ENCODE peak calls at places on chromosome 22, in nine cellular contexts. One of them, this sample, is unnamed.

GRCh38 chr22:44680481-44680894 is 21.5 kb upstream of the PRR5 start:
- DNase-seq in neural progenitor cell: no peak
- DNase-seq in T follicular helper cell: no peak
- DNase-seq in HS-27A: no peak
- DNase-seq in ecto neural progenitor cell: no peak
- DNase-seq in kidney tubule cell: no peak
- DNase-seq in activated naive CD4-positive, alpha-beta T cell: no peak
- DNase-seq in activated CD4-positive, CD25-positive, alpha-beta regulatory T cell treated with anti-CD3 and anti-CD28 coated beads, Interleukin-2, amount 50 U/mL, for 72 hours: no peak
- DNase-seq in chondrocyte: peak; percentile 92
- DNase-seq in this sample: no peak

GRCh38 chr22:49449811-49450386 is 377.8 kb downstream of the BRD1 start:
- DNase-seq in neural progenitor cell: peak; percentile 60
- DNase-seq in HS-27A: no peak
- DNase-seq in activated naive CD4-positive, alpha-beta T cell: no peak
- DNase-seq in chondrocyte: no peak
- DNase-seq in ecto neural progenitor cell: no peak
- DNase-seq in kidney tubule cell: no peak
- DNase-seq in activated CD4-positive, CD25-positive, alpha-beta regulatory T cell treated with anti-CD3 and anti-CD28 coated beads, Interleukin-2, amount 50 U/mL, for 72 hours: no peak
- DNase-seq in T follicular helper cell: no peak
- DNase-seq in this sample: no peak

GRCh38 chr22:31086703-31087330 is 5.7 kb downstream of the SMTN start:
- DNase-seq in kidney tubule cell: peak; percentile 23
- DNase-seq in activated CD4-positive, CD25-positive, alpha-beta regulatory T cell treated with anti-CD3 and anti-CD28 coated beads, Interleukin-2, amount 50 U/mL, for 72 hours: no peak
- DNase-seq in neural progenitor cell: no peak
- DNase-seq in T follicular helper cell: no peak
- DNase-seq in chondrocyte: no peak
- DNase-seq in ecto neural progenitor cell: no peak
- DNase-seq in activated naive CD4-positive, alpha-beta T cell: no peak
- DNase-seq in HS-27A: no peak
- DNase-seq in this sample: no peak

GRCh38 chr22:33470456-33470855 is 412.3 kb upstream of the SYN3 start:
- DNase-seq in activated naive CD4-positive, alpha-beta T cell: no peak
- DNase-seq in chondrocyte: no peak
- DNase-seq in ecto neural progenitor cell: no peak
- DNase-seq in HS-27A: no peak
- DNase-seq in neural progenitor cell: no peak
- DNase-seq in T follicular helper cell: no peak
- DNase-seq in kidney tubule cell: no peak
- DNase-seq in activated CD4-positive, CD25-positive, alpha-beta regulatory T cell treated with anti-CD3 and anti-CD28 coated beads, Interleukin-2, amount 50 U/mL, for 72 hours: no peak
- DNase-seq in this sample: no peak

GRCh38 chr22:22767876-22768602 is 119.6 kb upstream of the IGLL5 start:
- DNase-seq in chondrocyte: no peak
- DNase-seq in HS-27A: no peak
- DNase-seq in neural progenitor cell: peak; percentile 37
- DNase-seq in T follicular helper cell: no peak
- DNase-seq in activated CD4-positive, CD25-positive, alpha-beta regulatory T cell treated with anti-CD3 and anti-CD28 coated beads, Interleukin-2, amount 50 U/mL, for 72 hours: peak; percentile 3
- DNase-seq in kidney tubule cell: no peak
- DNase-seq in ecto neural progenitor cell: peak; percentile 47
- DNase-seq in activated naive CD4-positive, alpha-beta T cell: no peak
- DNase-seq in this sample: no peak

GRCh38 chr22:48315415-48316244 is 1512.0 kb downstream of the BRD1 start:
- DNase-seq in HS-27A: no peak
- DNase-seq in activated naive CD4-positive, alpha-beta T cell: no peak
- DNase-seq in ecto neural progenitor cell: no peak
- DNase-seq in chondrocyte: peak; percentile 90
- DNase-seq in neural progenitor cell: peak; percentile 16
- DNase-seq in T follicular helper cell: no peak
- DNase-seq in activated CD4-positive, CD25-positive, alpha-beta regulatory T cell treated with anti-CD3 and anti-CD28 coated beads, Interleukin-2, amount 50 U/mL, for 72 hours: peak; percentile 11
- DNase-seq in kidney tubule cell: no peak
- DNase-seq in this sample: no peak

GRCh38 chr22:19287076-19287724 is 4.3 kb downstream of the CLTCL1 start:
- DNase-seq in HS-27A: no peak
- DNase-seq in ecto neural progenitor cell: no peak
- DNase-seq in T follicular helper cell: no peak
- DNase-seq in neural progenitor cell: peak; percentile 62
- DNase-seq in activated naive CD4-positive, alpha-beta T cell: no peak
- DNase-seq in chondrocyte: no peak
- DNase-seq in kidney tubule cell: peak; percentile 46
- DNase-seq in activated CD4-positive, CD25-positive, alpha-beta regulatory T cell treated with anti-CD3 and anti-CD28 coated beads, Interleukin-2, amount 50 U/mL, for 72 hours: no peak
- DNase-seq in this sample: no peak

GRCh38 chr22:29478326-29479276 is 1.4 kb upstream of the NEFH start:
- DNase-seq in neural progenitor cell: peak; percentile 82
- DNase-seq in chondrocyte: no peak
- DNase-seq in activated CD4-positive, CD25-positive, alpha-beta regulatory T cell treated with anti-CD3 and anti-CD28 coated beads, Interleukin-2, amount 50 U/mL, for 72 hours: no peak
- DNase-seq in ecto neural progenitor cell: peak; percentile 82
- DNase-seq in HS-27A: no peak
- DNase-seq in kidney tubule cell: no peak
- DNase-seq in T follicular helper cell: no peak
- DNase-seq in activated naive CD4-positive, alpha-beta T cell: no peak
- DNase-seq in this sample: no peak

GRCh38 chr22:23404689-23405365 is 175.3 kb downstream of the IGLL1 start:
- DNase-seq in kidney tubule cell: peak; percentile 26
- DNase-seq in activated naive CD4-positive, alpha-beta T cell: no peak
- DNase-seq in activated CD4-positive, CD25-positive, alpha-beta regulatory T cell treated with anti-CD3 and anti-CD28 coated beads, Interleukin-2, amount 50 U/mL, for 72 hours: no peak
- DNase-seq in neural progenitor cell: peak; percentile 53
- DNase-seq in chondrocyte: peak; percentile 53
- DNase-seq in ecto neural progenitor cell: peak; percentile 60
- DNase-seq in HS-27A: no peak
- DNase-seq in T follicular helper cell: no peak
- DNase-seq in this sample: no peak

GRCh38 chr22:31561238-31561887 is 65.0 kb downstream of the SFI1 start:
- DNase-seq in kidney tubule cell: peak; percentile 79
- DNase-seq in neural progenitor cell: peak; percentile 90
- DNase-seq in chondrocyte: no peak
- DNase-seq in activated naive CD4-positive, alpha-beta T cell: peak; percentile 1
- DNase-seq in activated CD4-positive, CD25-positive, alpha-beta regulatory T cell treated with anti-CD3 and anti-CD28 coated beads, Interleukin-2, amount 50 U/mL, for 72 hours: peak; percentile 42
- DNase-seq in T follicular helper cell: peak; percentile 12
- DNase-seq in HS-27A: no peak
- DNase-seq in ecto neural progenitor cell: peak; percentile 82
- DNase-seq in this sample: peak; percentile 5

GRCh38 chr22:23236440-23237139 is 56.3 kb downstream of the BCR start:
- DNase-seq in neural progenitor cell: no peak
- DNase-seq in ecto neural progenitor cell: no peak
- DNase-seq in chondrocyte: no peak
- DNase-seq in activated naive CD4-positive, alpha-beta T cell: no peak
- DNase-seq in T follicular helper cell: no peak
- DNase-seq in kidney tubule cell: no peak
- DNase-seq in HS-27A: no peak
- DNase-seq in activated CD4-positive, CD25-positive, alpha-beta regulatory T cell treated with anti-CD3 and anti-CD28 coated beads, Interleukin-2, amount 50 U/mL, for 72 hours: no peak
- DNase-seq in this sample: no peak

GRCh38 chr22:44164031-44164430 is 16.7 kb upstream of the PARVG start:
- DNase-seq in kidney tubule cell: no peak
- DNase-seq in T follicular helper cell: no peak
- DNase-seq in ecto neural progenitor cell: no peak
- DNase-seq in neural progenitor cell: no peak
- DNase-seq in activated naive CD4-positive, alpha-beta T cell: no peak
- DNase-seq in HS-27A: no peak
- DNase-seq in activated CD4-positive, CD25-positive, alpha-beta regulatory T cell treated with anti-CD3 and anti-CD28 coated beads, Interleukin-2, amount 50 U/mL, for 72 hours: no peak
- DNase-seq in chondrocyte: no peak
- DNase-seq in this sample: no peak

GRCh38 chr22:20258584-20259335 is 9.4 kb downstream of the RTN4R start:
- DNase-seq in chondrocyte: no peak
- DNase-seq in HS-27A: no peak
- DNase-seq in activated CD4-positive, CD25-positive, alpha-beta regulatory T cell treated with anti-CD3 and anti-CD28 coated beads, Interleukin-2, amount 50 U/mL, for 72 hours: no peak
- DNase-seq in T follicular helper cell: no peak
- DNase-seq in ecto neural progenitor cell: no peak
- DNase-seq in neural progenitor cell: no peak
- DNase-seq in kidney tubule cell: no peak
- DNase-seq in activated naive CD4-positive, alpha-beta T cell: no peak
- DNase-seq in this sample: no peak

GRCh38 chr22:28247114-28247513 is 328.1 kb upstream of the PITPNB start:
- DNase-seq in neural progenitor cell: no peak
- DNase-seq in ecto neural progenitor cell: no peak
- DNase-seq in T follicular helper cell: no peak
- DNase-seq in chondrocyte: no peak
- DNase-seq in HS-27A: no peak
- DNase-seq in kidney tubule cell: no peak
- DNase-seq in activated CD4-positive, CD25-positive, alpha-beta regulatory T cell treated with anti-CD3 and anti-CD28 coated beads, Interleukin-2, amount 50 U/mL, for 72 hours: no peak
- DNase-seq in activated naive CD4-positive, alpha-beta T cell: no peak
- DNase-seq in this sample: no peak

GRCh38 chr22:37267128-37267587 is 15.2 kb upstream of the CYTH4 start:
- DNase-seq in ecto neural progenitor cell: peak; percentile 88
- DNase-seq in neural progenitor cell: peak; percentile 88
- DNase-seq in chondrocyte: peak; percentile 70
- DNase-seq in activated CD4-positive, CD25-positive, alpha-beta regulatory T cell treated with anti-CD3 and anti-CD28 coated beads, Interleukin-2, amount 50 U/mL, for 72 hours: peak; percentile 85
- DNase-seq in T follicular helper cell: peak; percentile 60
- DNase-seq in HS-27A: no peak
- DNase-seq in kidney tubule cell: peak; percentile 32
- DNase-seq in activated naive CD4-positive, alpha-beta T cell: no peak
- DNase-seq in this sample: peak; percentile 67

GRCh38 chr22:46030241-46030880 is 53.4 kb upstream of the WNT7B start:
- DNase-seq in ecto neural progenitor cell: no peak
- DNase-seq in kidney tubule cell: no peak
- DNase-seq in T follicular helper cell: no peak
- DNase-seq in neural progenitor cell: no peak
- DNase-seq in activated CD4-positive, CD25-positive, alpha-beta regulatory T cell treated with anti-CD3 and anti-CD28 coated beads, Interleukin-2, amount 50 U/mL, for 72 hours: no peak
- DNase-seq in activated naive CD4-positive, alpha-beta T cell: no peak
- DNase-seq in chondrocyte: peak; percentile 53
- DNase-seq in HS-27A: no peak
- DNase-seq in this sample: no peak

GRCh38 chr22:23243006-23243573 is 62.8 kb downstream of the BCR start:
- DNase-seq in neural progenitor cell: peak; percentile 86
- DNase-seq in HS-27A: no peak
- DNase-seq in activated naive CD4-positive, alpha-beta T cell: peak; percentile 12
- DNase-seq in activated CD4-positive, CD25-positive, alpha-beta regulatory T cell treated with anti-CD3 and anti-CD28 coated beads, Interleukin-2, amount 50 U/mL, for 72 hours: no peak
- DNase-seq in ecto neural progenitor cell: peak; percentile 76
- DNase-seq in kidney tubule cell: no peak
- DNase-seq in chondrocyte: no peak
- DNase-seq in T follicular helper cell: peak; percentile 66
- DNase-seq in this sample: peak; percentile 58

GRCh38 chr22:48208894-48209293 is 1446.4 kb downstream of the TBC1D22A start:
- DNase-seq in kidney tubule cell: no peak
- DNase-seq in activated CD4-positive, CD25-positive, alpha-beta regulatory T cell treated with anti-CD3 and anti-CD28 coated beads, Interleukin-2, amount 50 U/mL, for 72 hours: no peak
- DNase-seq in ecto neural progenitor cell: peak; percentile 39
- DNase-seq in T follicular helper cell: no peak
- DNase-seq in activated naive CD4-positive, alpha-beta T cell: no peak
- DNase-seq in chondrocyte: no peak
- DNase-seq in HS-27A: no peak
- DNase-seq in neural progenitor cell: no peak
- DNase-seq in this sample: no peak

GRCh38 chr22:23689414-23689813 is 1.4 kb upstream of the RGL4 start:
- DNase-seq in neural progenitor cell: no peak
- DNase-seq in T follicular helper cell: no peak
- DNase-seq in chondrocyte: peak; percentile 20
- DNase-seq in HS-27A: no peak
- DNase-seq in activated naive CD4-positive, alpha-beta T cell: no peak
- DNase-seq in activated CD4-positive, CD25-positive, alpha-beta regulatory T cell treated with anti-CD3 and anti-CD28 coated beads, Interleukin-2, amount 50 U/mL, for 72 hours: no peak
- DNase-seq in ecto neural progenitor cell: no peak
- DNase-seq in kidney tubule cell: no peak
- DNase-seq in this sample: no peak